ENCODE peak calls at places on chromosomes 6 and 20, in eight cellular contexts. M is stomach, N is body of pancreas, W is H9, L is cardiac muscle cell, T is heart right ventricle, P is pancreas, I is BJ. O is an unnamed sample.

GRCh38 chr20:54237544-54237943 is 29.7 kb downstream of the PFDN4 start:
- DNase-seq in T (no peak), M (no peak), N (no peak), W (no peak), I (no peak), P (no peak), L (no peak), O (no peak)

GRCh38 chr20:36654506-36654905 is 8.5 kb upstream of the SLA2 start:
- DNase-seq in T (no peak), W (no peak), N (no peak), P (no peak), M (no peak), L (no peak), I (no peak), O (no peak)

GRCh38 chr6:139291813-139292619 is at the start of gene TXLNB:
- DNase-seq in T (peak; percentile 83), M (peak; percentile 59), W (peak; percentile 43), I (peak; percentile 48), P (peak; percentile 15), L (peak; percentile 31), N (peak; percentile 17), O (peak; percentile 81)

GRCh38 chr6:41073968-41074691 is 1.4 kb downstream of the NFYA start:
- DNase-seq in T (no peak), P (no peak), I (no peak), W (no peak), M (no peak), L (peak; percentile 48), N (no peak), O (no peak)

GRCh38 chr6:46947497-46947896 is 25.8 kb upstream of the ADGRF5 start:
- DNase-seq in I (no peak), T (no peak), L (no peak), M (no peak), P (no peak), N (no peak), W (no peak), O (no peak)

GRCh38 chr6:18424201-18424600 is 37.1 kb downstream of the RNF144B start:
- DNase-seq in I (no peak), P (no peak), W (no peak), M (no peak), L (peak; percentile 54), N (no peak), T (no peak), O (no peak)

GRCh38 chr20:3739054-3739925 is 6.8 kb downstream of the HSPA12B start:
- DNase-seq in N (no peak), T (peak; percentile 62), W (peak; percentile 61), L (no peak), I (no peak), P (no peak), M (no peak), O (no peak)

GRCh38 chr6:146543211-146543939 is at the start of gene RAB32:
- DNase-seq in W (peak; percentile 85), T (peak; percentile 94), M (peak; percentile 94), P (peak; percentile 94), N (peak; percentile 91), I (peak; percentile 80), L (peak; percentile 95), O (peak; percentile 93)

GRCh38 chr6:106318851-106319250 is 6.7 kb downstream of the ATG5 start:
- DNase-seq in I (no peak), N (no peak), W (no peak), P (no peak), T (no peak), M (no peak), L (no peak), O (no peak)

GRCh38 chr6:89353702-89354392 is 1.3 kb upstream of the UBE2J1 start:
- DNase-seq in W (no peak), L (no peak), M (no peak), N (no peak), T (no peak), P (no peak), I (no peak), O (no peak)

GRCh38 chr20:576156-576555 is 32.6 kb upstream of the CSNK2A1 start:
- DNase-seq in T (no peak), M (no peak), L (no peak), P (no peak), N (no peak), W (no peak), I (no peak), O (no peak)

GRCh38 chr6:14573267-14573666 is 455.7 kb downstream of the CD83 start:
- DNase-seq in W (no peak), T (no peak), L (no peak), P (no peak), M (no peak), N (no peak), I (no peak), O (no peak)

GRCh38 chr20:34017610-34018009 is 23.9 kb downstream of the RALY start:
- DNase-seq in I (peak; percentile 57), P (no peak), N (no peak), L (no peak), W (no peak), T (no peak), M (no peak), O (no peak)

GRCh38 chr6:48835421-48835958 is 627.6 kb downstream of the MMUT start:
- DNase-seq in T (no peak), N (no peak), I (no peak), P (no peak), L (no peak), M (no peak), W (no peak), O (no peak)

GRCh38 chr6:122484760-122485159 is 13.2 kb upstream of the SERINC1 start:
- DNase-seq in W (no peak), P (no peak), M (no peak), L (no peak), I (no peak), N (no peak), T (no peak), O (no peak)

GRCh38 chr6:139468178-139468577 is 93.7 kb upstream of the CITED2 start:
- DNase-seq in I (no peak), L (no peak), M (no peak), W (no peak), T (no peak), P (no peak), N (no peak), O (no peak)

DNA sequence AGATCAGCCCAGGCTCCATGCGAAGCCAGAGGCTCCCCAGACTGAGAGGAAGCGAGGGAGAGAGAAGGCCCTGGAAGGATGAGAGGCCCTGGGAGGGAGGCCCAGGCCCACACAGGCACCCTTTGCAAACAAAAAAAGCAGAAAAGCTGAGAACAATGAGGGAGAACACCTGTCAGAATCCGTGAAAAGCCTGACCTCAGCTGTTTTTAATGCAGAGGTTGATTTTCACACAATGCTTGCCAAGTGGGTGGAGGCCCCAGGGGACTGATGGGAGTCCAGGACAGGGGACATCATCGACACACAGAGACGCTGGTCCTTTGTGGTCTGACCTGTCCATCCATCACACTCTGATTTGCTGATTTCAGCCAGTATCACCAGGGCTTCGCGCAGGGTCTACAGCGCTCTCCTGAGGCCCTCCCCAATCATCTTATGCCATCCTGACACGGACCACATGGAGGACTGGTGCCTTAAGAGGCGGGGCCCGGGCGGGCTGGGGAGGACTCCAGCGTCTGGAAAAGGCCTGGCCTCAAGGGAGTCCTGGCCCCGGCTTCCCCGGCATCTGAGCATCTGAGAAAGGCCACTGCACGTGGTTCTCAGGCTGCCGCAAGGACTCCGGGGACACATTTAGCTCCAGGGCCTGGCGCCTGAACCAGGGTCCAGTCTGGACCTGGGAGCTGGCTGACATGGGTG is 21.5 kb downstream of the BHLHE23 start:
- DNase-seq in N (no peak), P (no peak), W (no peak), L (no peak), I (no peak), M (no peak), T (peak; percentile 59), O (no peak)
- H3K27me3 ChIP-seq in N (no peaks in the 10 kb centered on the region), P (no peaks in the 10 kb centered on the region), W (no peaks in the 10 kb centered on the region), L (peaks cover 29% of the 10 kb centered on the region), I (peaks cover 24% of the 10 kb centered on the region), M (peaks cover 8% of the 10 kb centered on the region), T (peaks cover 77% of the 10 kb centered on the region), O (no peaks in the 10 kb centered on the region)

DNA sequence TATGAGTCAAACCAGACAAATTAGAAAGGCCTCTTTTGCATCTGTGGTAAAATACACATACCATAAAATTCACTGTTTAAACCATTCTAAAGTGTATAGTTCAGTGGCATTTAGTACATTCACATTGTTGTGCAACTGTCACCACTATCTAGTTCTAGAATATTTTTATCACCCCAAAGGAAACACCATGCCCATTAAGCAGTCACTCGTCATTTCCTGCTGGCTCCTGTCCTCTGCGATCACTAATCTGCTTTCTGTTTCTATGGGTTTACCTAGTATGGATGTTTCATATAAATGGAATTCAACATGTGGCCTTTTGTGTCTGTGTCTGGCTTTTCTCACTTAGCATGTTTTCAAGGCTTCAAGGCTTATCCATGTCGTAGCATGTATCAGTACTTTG is 269.2 kb downstream of the PHF3 start:
- DNase-seq in P (no peak), I (peak; percentile 4), M (no peak), N (no peak), L (no peak), T (no peak), W (no peak), O (no peak)
- H3K27me3 ChIP-seq in P (no peaks in the 10 kb centered on the region), I (no peaks in the 10 kb centered on the region), M (no peaks in the 10 kb centered on the region), N (no peaks in the 10 kb centered on the region), L (no peaks in the 10 kb centered on the region), T (no peaks in the 10 kb centered on the region), W (no peaks in the 10 kb centered on the region), O (no peaks in the 10 kb centered on the region)

DNA sequence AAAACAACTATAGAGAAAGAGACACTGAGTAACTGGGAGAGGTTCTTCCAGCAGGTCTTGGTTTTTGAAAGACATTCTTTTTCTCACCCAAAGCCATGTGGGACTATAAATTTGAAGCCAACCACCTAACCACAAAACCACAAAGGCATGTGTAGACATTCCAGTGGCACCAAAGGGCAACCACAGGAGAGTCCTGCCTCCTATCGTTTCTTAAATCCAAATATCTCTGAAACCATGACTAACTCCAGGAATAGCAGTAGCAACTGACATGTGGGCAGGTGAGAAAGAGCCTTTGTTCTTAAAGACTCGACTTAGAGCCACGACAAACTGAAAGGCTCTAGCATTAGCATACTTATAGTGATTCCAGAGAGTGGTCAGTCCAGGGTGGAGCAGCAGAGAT is 9.3 kb upstream of the COL9A1 start:
- DNase-seq in W (no peak), N (no peak), I (peak; percentile 36), T (no peak), L (no peak), M (no peak), P (no peak), O (no peak)
- H3K27me3 ChIP-seq in W (no peaks in the 10 kb centered on the region), N (no peaks in the 10 kb centered on the region), I (peaks cover 11% of the 10 kb centered on the region), T (no peaks in the 10 kb centered on the region), L (no peaks in the 10 kb centered on the region), M (no peaks in the 10 kb centered on the region), P (no peaks in the 10 kb centered on the region), O (no peaks in the 10 kb centered on the region)

GRCh38 chr6:1312193-1312443 is 220 bp downstream of the FOXQ1 start:
- DNase-seq in I (no peak), T (no peak), P (no peak), M (no peak), L (no peak), W (no peak), N (no peak), O (no peak)

GRCh38 chr6:1313364-1313754 is 1.5 kb downstream of the FOXQ1 start:
- DNase-seq in I (no peak), L (no peak), P (no peak), W (no peak), M (no peak), N (no peak), T (no peak), O (no peak)

GRCh38 chr6:1311400-1312192 is at the start of gene FOXQ1:
- DNase-seq in N (peak; percentile 78), L (peak; percentile 45), I (no peak), T (no peak), W (peak; percentile 64), P (peak; percentile 90), M (peak; percentile 94), O (no peak)

GRCh38 chr6:1313755-1314503 is 2.0 kb downstream of the FOXQ1 start:
- DNase-seq in I (no peak), W (peak; percentile 67), T (no peak), P (peak; percentile 84), L (peak; percentile 56), N (peak; percentile 61), M (peak; percentile 75), O (no peak)

GRCh38 chr6:1312444-1313363 is 806 bp downstream of the FOXQ1 start:
- DNase-seq in W (peak; percentile 67), L (peak; percentile 13), P (peak; percentile 53), N (peak; percentile 28), T (no peak), I (no peak), M (no peak), O (no peak)
- H3K27me3 ChIP-seq in W (peaks cover 64% of the 10 kb centered on the region), L (peaks cover 95% of the 10 kb centered on the region), P (no peaks in the 10 kb centered on the region), N (peaks cover 4% of the 10 kb centered on the region), T (peaks cover 85% of the 10 kb centered on the region), I (peaks cover 9% of the 10 kb centered on the region), M (no peaks in the 10 kb centered on the region), O (no peaks in the 10 kb centered on the region)